ENCODE peak calls at places on chromosome 4, in six cellular contexts. Z is mucosa of descending colon, J is endothelial cell, E is suprapubic skin, G is substantia nigra, X is GDM1. A is an unnamed sample.

GRCh38 chr4:152023674-152024073 is 262.9 kb upstream of the GATB start:
- DNase-seq in Z (no peak), J (no peak), E (no peak), G (no peak), X (no peak), A (no peak)

GRCh38 chr4:40769266-40769665 is 19.5 kb downstream of the NSUN7 start:
- DNase-seq in Z (no peak), J (no peak), E (no peak), G (no peak), X (no peak), A (no peak)

GRCh38 chr4:13546374-13546854 is 2.1 kb upstream of the NKX3-2 start:
- DNase-seq in Z (no peak), J (no peak), E (no peak), G (no peak), X (no peak), A (no peak)

GRCh38 chr4:154779362-154779947 is 1.6 kb upstream of the RBM46 start:
- DNase-seq in Z (no peak), J (no peak), E (no peak), G (no peak), X (no peak), A (no peak)

GRCh38 chr4:818106-818921 is 7.6 kb downstream of the CPLX1 start:
- DNase-seq in Z (no peak), J (no peak), E (peak), G (no peak), X (no peak), A (no peak)

GRCh38 chr4:37662861-37663390 is 23.2 kb downstream of the RELL1 start:
- DNase-seq in Z (no peak), J (no peak), E (no peak), G (no peak), X (no peak), A (no peak)

GRCh38 chr4:121784975-121785374 is 16.1 kb upstream of the EXOSC9 start:
- DNase-seq in Z (no peak), J (no peak), E (no peak), G (no peak), X (no peak), A (peak)

GRCh38 chr4:175308236-175308635 is 390.1 kb downstream of the ADAM29 start:
- DNase-seq in Z (no peak), J (no peak), E (no peak), G (no peak), X (no peak), A (no peak)

GRCh38 chr4:121951570-121952110 is at the start of gene TRPC3:
- DNase-seq in Z (peak), J (peak), E (no peak), G (no peak), X (no peak), A (no peak)

GRCh38 chr4:168634276-168634802 is 137.5 kb downstream of the PALLD start:
- DNase-seq in Z (no peak), J (no peak), E (no peak), G (no peak), X (peak), A (peak)

GRCh38 chr4:159070742-159071141 is 32.1 kb upstream of the RAPGEF2 start:
- DNase-seq in Z (no peak), J (no peak), E (no peak), G (peak), X (no peak), A (no peak)

GRCh38 chr4:107721436-107722090 is 1.5 kb upstream of the PAPSS1 start:
- DNase-seq in Z (peak), J (no peak), E (no peak), G (no peak), X (peak), A (no peak)

GRCh38 chr4:88352062-88352461 is 26.6 kb upstream of the HERC6 start:
- DNase-seq in Z (no peak), J (no peak), E (no peak), G (no peak), X (no peak), A (peak)

GRCh38 chr4:105978684-105979296 is 83.5 kb downstream of the NPNT start:
- DNase-seq in Z (no peak), J (no peak), E (no peak), G (no peak), X (no peak), A (peak)

GRCh38 chr4:14022428-14022827 is 394.9 kb upstream of the BOD1L1 start:
- DNase-seq in Z (no peak), J (no peak), E (no peak), G (no peak), X (no peak), A (no peak)

GRCh38 chr4:133464311-133464710 is 315.2 kb downstream of the PCDH10 start:
- DNase-seq in Z (no peak), J (no peak), E (no peak), G (no peak), X (no peak), A (no peak)

GRCh38 chr4:169050308-169050707 is 40.3 kb upstream of the CBR4 start:
- DNase-seq in Z (no peak), J (no peak), E (no peak), G (no peak), X (no peak), A (no peak)

GRCh38 chr4:128519163-128519810 is 231.7 kb upstream of the PGRMC2 start:
- DNase-seq in Z (no peak), J (no peak), E (no peak), G (no peak), X (no peak), A (no peak)

GRCh38 chr4:21768349-21769310 is 179.9 kb downstream of the KCNIP4 start:
- DNase-seq in Z (peak), J (peak), E (no peak), G (no peak), X (no peak), A (no peak)

GRCh38 chr4:156945532-156945931 is 26.1 kb downstream of the PDGFC start:
- DNase-seq in Z (no peak), J (no peak), E (no peak), G (no peak), X (no peak), A (no peak)

GRCh38 chr4:1357356-1358248 is 10.6 kb downstream of the UVSSA start:
- DNase-seq in Z (no peak), J (no peak), E (no peak), G (no peak), X (no peak), A (no peak)

GRCh38 chr4:129532573-129532972 is 436.6 kb downstream of the C4orf33 start:
- DNase-seq in Z (no peak), J (no peak), E (no peak), G (no peak), X (no peak), A (no peak)

GRCh38 chr4:183634086-183634485 is 24.9 kb downstream of the RWDD4 start:
- DNase-seq in Z (no peak), J (no peak), E (no peak), G (no peak), X (no peak), A (no peak)

GRCh38 chr4:164212134-164212533 is 541.8 kb upstream of the SMIM31 start:
- DNase-seq in Z (no peak), J (no peak), E (no peak), G (no peak), X (no peak), A (no peak)

GRCh38 chr4:124053872-124054538 is 657.4 kb downstream of the SPRY1 start:
- DNase-seq in Z (no peak), J (no peak), E (no peak), G (no peak), X (no peak), A (peak)

GRCh38 chr4:4225915-4226605 is 669 bp downstream of the OTOP1 start:
- DNase-seq in Z (no peak), J (no peak), E (no peak), G (no peak), X (no peak), A (no peak)

GRCh38 chr4:98518555-98519267 is 139.7 kb downstream of the TSPAN5 start:
- DNase-seq in Z (no peak), J (no peak), E (no peak), G (no peak), X (no peak), A (no peak)

GRCh38 chr4:122827899-122828601 is 1.4 kb downstream of the FGF2 start:
- DNase-seq in Z (peak), J (peak), E (peak), G (no peak), X (no peak), A (no peak)

GRCh38 chr4:69126030-69126429 is 29.8 kb downstream of the UGT2B7 start:
- DNase-seq in Z (no peak), J (no peak), E (no peak), G (no peak), X (no peak), A (no peak)

GRCh38 chr4:90445380-90445779 is 318.2 kb downstream of the CCSER1 start:
- DNase-seq in Z (no peak), J (no peak), E (no peak), G (no peak), X (no peak), A (no peak)

A was measured in AG04449.